ENCODE peak calls at places on chromosomes 12 and 14, in seven cellular contexts. One of them, this sample, is unnamed.

GRCh38 chr14:101587403-101587998 is 26.2 kb downstream of the DIO3 start:
- DNase-seq in GM12865: no peak
- DNase-seq in K562: no peak
- DNase-seq in cardiac muscle cell: no peak
- DNase-seq in A549: no peak
- DNase-seq in CD8-positive, alpha-beta T cell: no peak
- DNase-seq in lower lobe of right lung: no peak
- DNase-seq in this sample: no peak

GRCh38 chr12:39105111-39105510 is 199.7 kb upstream of the CPNE8 start:
- DNase-seq in lower lobe of right lung: no peak
- DNase-seq in GM12865: no peak
- DNase-seq in cardiac muscle cell: peak
- DNase-seq in K562: no peak
- DNase-seq in CD8-positive, alpha-beta T cell: no peak
- DNase-seq in A549: no peak
- DNase-seq in this sample: no peak

GRCh38 chr14:64812412-64812811 is 67.3 kb downstream of the SPTB start:
- DNase-seq in CD8-positive, alpha-beta T cell: no peak
- DNase-seq in GM12865: peak
- DNase-seq in cardiac muscle cell: no peak
- DNase-seq in K562: no peak
- DNase-seq in lower lobe of right lung: peak
- DNase-seq in A549: no peak
- DNase-seq in this sample: no peak

GRCh38 chr12:6450869-6451347 is 934 bp upstream of the TAPBPL start:
- DNase-seq in A549: no peak
- DNase-seq in GM12865: no peak
- DNase-seq in lower lobe of right lung: no peak
- DNase-seq in CD8-positive, alpha-beta T cell: no peak
- DNase-seq in cardiac muscle cell: no peak
- DNase-seq in K562: no peak
- DNase-seq in this sample: no peak

GRCh38 chr14:59075503-59075902 is 113.0 kb upstream of the DAAM1 start:
- DNase-seq in A549: no peak
- DNase-seq in cardiac muscle cell: no peak
- DNase-seq in K562: no peak
- DNase-seq in CD8-positive, alpha-beta T cell: no peak
- DNase-seq in lower lobe of right lung: no peak
- DNase-seq in GM12865: no peak
- DNase-seq in this sample: no peak

GRCh38 chr12:6730169-6730568 is 6.3 kb downstream of the COPS7A start:
- DNase-seq in CD8-positive, alpha-beta T cell: no peak
- DNase-seq in cardiac muscle cell: no peak
- DNase-seq in GM12865: peak
- DNase-seq in lower lobe of right lung: no peak
- DNase-seq in K562: no peak
- DNase-seq in A549: no peak
- DNase-seq in this sample: no peak

GRCh38 chr12:96047621-96048211 is 12.3 kb upstream of the LTA4H start:
- DNase-seq in lower lobe of right lung: peak
- DNase-seq in K562: no peak
- DNase-seq in CD8-positive, alpha-beta T cell: no peak
- DNase-seq in GM12865: peak
- DNase-seq in A549: peak
- DNase-seq in cardiac muscle cell: peak
- DNase-seq in this sample: no peak

GRCh38 chr12:113700943-113701342 is 229.3 kb upstream of the LHX5 start:
- DNase-seq in CD8-positive, alpha-beta T cell: no peak
- DNase-seq in cardiac muscle cell: peak
- DNase-seq in A549: peak
- DNase-seq in GM12865: no peak
- DNase-seq in K562: no peak
- DNase-seq in lower lobe of right lung: no peak
- DNase-seq in this sample: peak

GRCh38 chr14:86604546-86604945 is 1074.6 kb downstream of the FLRT2 start:
- DNase-seq in lower lobe of right lung: no peak
- DNase-seq in K562: no peak
- DNase-seq in cardiac muscle cell: no peak
- DNase-seq in GM12865: no peak
- DNase-seq in CD8-positive, alpha-beta T cell: no peak
- DNase-seq in A549: no peak
- DNase-seq in this sample: no peak

GRCh38 chr12:85275359-85275758 is 4.7 kb upstream of the ALX1 start:
- DNase-seq in cardiac muscle cell: no peak
- DNase-seq in K562: no peak
- DNase-seq in GM12865: no peak
- DNase-seq in A549: peak
- DNase-seq in lower lobe of right lung: no peak
- DNase-seq in CD8-positive, alpha-beta T cell: no peak
- DNase-seq in this sample: no peak

GRCh38 chr12:108367436-108367835 is 28.3 kb upstream of the CMKLR1 start:
- DNase-seq in GM12865: no peak
- DNase-seq in CD8-positive, alpha-beta T cell: no peak
- DNase-seq in A549: no peak
- DNase-seq in K562: no peak
- DNase-seq in cardiac muscle cell: peak
- DNase-seq in lower lobe of right lung: peak
- DNase-seq in this sample: no peak

GRCh38 chr12:130097798-130098255 is 64.4 kb upstream of the FZD10 start:
- DNase-seq in GM12865: no peak
- DNase-seq in A549: no peak
- DNase-seq in cardiac muscle cell: no peak
- DNase-seq in CD8-positive, alpha-beta T cell: no peak
- DNase-seq in lower lobe of right lung: no peak
- DNase-seq in K562: no peak
- DNase-seq in this sample: no peak

GRCh38 chr14:74551903-74552371 is 58.4 kb downstream of the ISCA2 start:
- DNase-seq in cardiac muscle cell: peak
- DNase-seq in K562: no peak
- DNase-seq in lower lobe of right lung: no peak
- DNase-seq in GM12865: no peak
- DNase-seq in A549: no peak
- DNase-seq in CD8-positive, alpha-beta T cell: no peak
- DNase-seq in this sample: no peak

GRCh38 chr12:78916845-78917480 is 52.4 kb downstream of the SYT1 start:
- DNase-seq in K562: no peak
- DNase-seq in CD8-positive, alpha-beta T cell: no peak
- DNase-seq in A549: peak
- DNase-seq in lower lobe of right lung: no peak
- DNase-seq in cardiac muscle cell: peak
- DNase-seq in GM12865: no peak
- DNase-seq in this sample: no peak

GRCh38 chr12:70190252-70191010 is 52.8 kb upstream of the CNOT2 start:
- DNase-seq in GM12865: no peak
- DNase-seq in K562: no peak
- DNase-seq in cardiac muscle cell: peak
- DNase-seq in CD8-positive, alpha-beta T cell: no peak
- DNase-seq in A549: no peak
- DNase-seq in lower lobe of right lung: no peak
- DNase-seq in this sample: no peak

GRCh38 chr12:130752692-130753230 is 36.7 kb upstream of the RIMBP2 start:
- DNase-seq in A549: no peak
- DNase-seq in CD8-positive, alpha-beta T cell: no peak
- DNase-seq in GM12865: no peak
- DNase-seq in lower lobe of right lung: no peak
- DNase-seq in K562: no peak
- DNase-seq in cardiac muscle cell: no peak
- DNase-seq in this sample: no peak

DNA sequence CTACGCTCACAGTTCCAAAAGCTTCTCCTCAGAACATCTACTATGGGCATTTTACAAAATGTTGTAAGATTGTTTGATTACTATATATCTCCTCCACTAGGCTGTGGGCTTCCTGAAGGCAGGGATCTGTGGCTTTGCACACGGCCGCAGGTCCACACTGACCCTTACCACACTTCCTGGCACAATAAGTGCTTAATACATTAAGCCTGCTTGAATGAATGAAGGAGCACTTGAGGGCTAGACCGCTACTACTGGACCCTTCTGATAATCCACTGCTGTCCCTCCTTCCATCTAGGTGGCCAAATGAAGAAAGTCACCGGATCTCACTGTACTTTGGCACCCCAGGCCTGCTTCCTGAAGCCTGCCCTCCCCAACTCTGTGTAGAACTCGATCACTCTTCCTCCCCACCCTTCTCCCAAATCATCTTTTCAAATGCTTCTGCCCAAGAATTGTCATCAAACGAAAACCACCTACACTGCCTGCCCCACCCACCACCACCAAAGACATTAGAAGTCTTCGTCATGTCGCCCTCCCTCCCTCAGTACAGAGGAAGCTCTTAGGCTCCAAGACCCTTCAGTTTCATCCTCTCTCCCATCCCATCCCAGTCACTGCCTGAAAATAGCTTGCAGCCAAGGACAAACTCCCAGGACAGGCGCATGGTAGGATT is 596 bp upstream of the ZBTB39 start:
- DNase-seq in A549: no peak
- DNase-seq in cardiac muscle cell: no peak
- DNase-seq in K562: no peak
- DNase-seq in CD8-positive, alpha-beta T cell: no peak
- DNase-seq in GM12865: no peak
- DNase-seq in lower lobe of right lung: no peak
- DNase-seq in this sample: no peak
- TF ChIP-seq CTCF in A549: peak
- TF ChIP-seq CTCF in cardiac muscle cell: no peak
- TF ChIP-seq CTCF in K562: peak
- TF ChIP-seq CTCF in CD8-positive, alpha-beta T cell: no peak
- TF ChIP-seq CTCF in GM12865: no peak
- TF ChIP-seq CTCF in lower lobe of right lung: no peak
- TF ChIP-seq CTCF in this sample: no peak

GRCh38 chr12:72448805-72449204 is 176.6 kb downstream of the TRHDE start:
- DNase-seq in K562: no peak
- DNase-seq in cardiac muscle cell: no peak
- DNase-seq in CD8-positive, alpha-beta T cell: no peak
- DNase-seq in A549: no peak
- DNase-seq in GM12865: no peak
- DNase-seq in lower lobe of right lung: no peak
- DNase-seq in this sample: no peak
- H3K4me3 ChIP-seq in K562: no peak
- H3K4me3 ChIP-seq in cardiac muscle cell: no peak
- H3K4me3 ChIP-seq in CD8-positive, alpha-beta T cell: no peak
- H3K4me3 ChIP-seq in A549: no peak
- H3K4me3 ChIP-seq in GM12865: no peak
- H3K4me3 ChIP-seq in lower lobe of right lung: no peak
- H3K4me3 ChIP-seq in this sample: no peak

GRCh38 chr12:54750-55535 is 11.6 kb upstream of the IQSEC3 start:
- DNase-seq in GM12865: no peak
- DNase-seq in lower lobe of right lung: no peak
- DNase-seq in CD8-positive, alpha-beta T cell: no peak
- DNase-seq in K562: peak
- DNase-seq in A549: no peak
- DNase-seq in cardiac muscle cell: no peak
- DNase-seq in this sample: no peak

GRCh38 chr12:53023-53734 is 13.4 kb upstream of the IQSEC3 start:
- DNase-seq in K562: peak
- DNase-seq in cardiac muscle cell: no peak
- DNase-seq in lower lobe of right lung: no peak
- DNase-seq in CD8-positive, alpha-beta T cell: no peak
- DNase-seq in GM12865: no peak
- DNase-seq in A549: no peak
- DNase-seq in this sample: no peak

GRCh38 chr12:56683-57346 is 9.8 kb upstream of the IQSEC3 start:
- DNase-seq in K562: peak
- DNase-seq in CD8-positive, alpha-beta T cell: no peak
- DNase-seq in lower lobe of right lung: no peak
- DNase-seq in GM12865: no peak
- DNase-seq in A549: no peak
- DNase-seq in cardiac muscle cell: no peak
- DNase-seq in this sample: no peak

GRCh38 chr12:53735-54095 is 12.9 kb upstream of the IQSEC3 start:
- DNase-seq in GM12865: no peak
- DNase-seq in CD8-positive, alpha-beta T cell: no peak
- DNase-seq in lower lobe of right lung: no peak
- DNase-seq in K562: peak
- DNase-seq in A549: no peak
- DNase-seq in cardiac muscle cell: no peak
- DNase-seq in this sample: no peak

GRCh38 chr12:54331-54730 is 12.2 kb upstream of the IQSEC3 start:
- DNase-seq in GM12865: no peak
- DNase-seq in A549: no peak
- DNase-seq in CD8-positive, alpha-beta T cell: no peak
- DNase-seq in lower lobe of right lung: no peak
- DNase-seq in K562: peak
- DNase-seq in cardiac muscle cell: no peak
- DNase-seq in this sample: no peak
- TF ChIP-seq CTCF in GM12865: no peak
- TF ChIP-seq CTCF in A549: no peak
- TF ChIP-seq CTCF in CD8-positive, alpha-beta T cell: no peak
- TF ChIP-seq CTCF in lower lobe of right lung: no peak
- TF ChIP-seq CTCF in K562: no peak
- TF ChIP-seq CTCF in cardiac muscle cell: no peak
- TF ChIP-seq CTCF in this sample: no peak

GRCh38 chr14:23481992-23482813 is 12.7 kb downstream of the NGDN start:
- DNase-seq in lower lobe of right lung: no peak
- DNase-seq in cardiac muscle cell: no peak
- DNase-seq in A549: no peak
- DNase-seq in CD8-positive, alpha-beta T cell: no peak
- DNase-seq in K562: no peak
- DNase-seq in GM12865: no peak
- DNase-seq in this sample: no peak

GRCh38 chr14:23481362-23481970 is 12.0 kb downstream of the NGDN start:
- DNase-seq in CD8-positive, alpha-beta T cell: no peak
- DNase-seq in GM12865: no peak
- DNase-seq in cardiac muscle cell: peak
- DNase-seq in A549: no peak
- DNase-seq in lower lobe of right lung: no peak
- DNase-seq in K562: no peak
- DNase-seq in this sample: no peak

GRCh38 chr14:23482814-23483128 is 13.3 kb downstream of the NGDN start:
- DNase-seq in K562: no peak
- DNase-seq in A549: no peak
- DNase-seq in CD8-positive, alpha-beta T cell: no peak
- DNase-seq in GM12865: no peak
- DNase-seq in lower lobe of right lung: no peak
- DNase-seq in cardiac muscle cell: no peak
- DNase-seq in this sample: no peak

GRCh38 chr14:23483216-23483854 is 13.8 kb downstream of the NGDN start:
- DNase-seq in GM12865: peak
- DNase-seq in lower lobe of right lung: no peak
- DNase-seq in K562: peak
- DNase-seq in cardiac muscle cell: peak
- DNase-seq in CD8-positive, alpha-beta T cell: no peak
- DNase-seq in A549: peak
- DNase-seq in this sample: no peak

DNA sequence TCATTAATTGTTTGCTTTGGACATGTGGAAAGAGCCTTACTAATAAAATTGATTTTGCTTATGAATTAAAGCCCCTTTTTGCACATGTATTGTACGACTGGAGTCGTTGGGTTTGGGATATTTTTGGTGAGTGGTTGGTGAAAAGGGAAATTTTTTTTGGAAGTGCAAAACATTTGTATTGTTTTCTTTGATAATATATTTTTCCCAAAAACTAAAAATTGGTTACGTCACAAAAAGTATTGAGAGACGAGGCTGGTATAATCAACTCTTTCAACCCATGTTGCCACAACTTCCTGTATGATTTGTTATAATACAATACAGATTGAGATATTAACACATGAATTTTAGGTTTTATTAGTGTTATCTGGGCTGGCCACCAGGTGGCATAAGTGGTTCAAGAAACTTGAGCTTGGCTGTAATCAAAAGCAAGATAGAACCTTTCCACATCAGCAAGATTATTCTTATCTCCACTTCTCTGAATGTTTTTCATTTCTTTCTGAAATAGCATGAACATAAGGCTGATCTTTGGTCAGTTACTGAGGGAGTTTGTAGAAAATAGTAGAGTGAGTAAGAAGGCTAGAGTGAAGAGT is 8.7 kb downstream of the NGDN start:
- DNase-seq in GM12865: peak
- DNase-seq in K562: peak
- DNase-seq in A549: peak
- DNase-seq in cardiac muscle cell: peak
- DNase-seq in CD8-positive, alpha-beta T cell: peak
- DNase-seq in lower lobe of right lung: peak
- DNase-seq in this sample: peak
- H3K4me3 ChIP-seq in GM12865: no peak
- H3K4me3 ChIP-seq in K562: no peak
- H3K4me3 ChIP-seq in A549: no peak
- H3K4me3 ChIP-seq in cardiac muscle cell: no peak
- H3K4me3 ChIP-seq in CD8-positive, alpha-beta T cell: no peak
- H3K4me3 ChIP-seq in lower lobe of right lung: no peak
- H3K4me3 ChIP-seq in this sample: no peak